ENCODE peak calls at places on chromosomes 7 and 10, in four cellular contexts. L is kidney, X is mesendoderm, E is colonic mucosa. M is an unnamed sample.
A peak's percentile ranks its signal among the peaks of the same experiment; 100 is the strongest.

GRCh38 chr7:106010866-106011265 is 47.8 kb downstream of the CDHR3 start:
- DNase-seq in L (no peak), X (no peak), E (no peak), M (no peak)

GRCh38 chr7:3200504-3200903 is 100.5 kb upstream of the SDK1 start:
- DNase-seq in L (no peak), X (peak; percentile 82), E (peak; percentile 22), M (peak; percentile 47)

GRCh38 chr7:35258891-35259537 is 5.1 kb upstream of the TBX20 start:
- DNase-seq in L (no peak), X (no peak), E (no peak), M (no peak)

GRCh38 chr7:129095258-129095657 is 40.3 kb upstream of the TNPO3 start:
- DNase-seq in L (no peak), X (no peak), E (no peak), M (no peak)

GRCh38 chr7:132491546-132491945 is 84.7 kb downstream of the PLXNA4 start:
- DNase-seq in L (no peak), X (no peak), E (no peak), M (no peak)

GRCh38 chr10:77552252-77552651 is 85.4 kb downstream of the KCNMA1 start:
- DNase-seq in L (no peak), X (no peak), E (no peak), M (no peak)

GRCh38 chr7:157587487-157588270 is 250.9 kb downstream of the DNAJB6 start:
- DNase-seq in L (peak; percentile 29), X (no peak), E (no peak), M (no peak)

GRCh38 chr7:1455241-1455939 is 3.9 kb downstream of the MICALL2 start:
- DNase-seq in L (peak; percentile 97), X (no peak), E (peak; percentile 82), M (peak; percentile 92)

GRCh38 chr7:81608748-81609382 is 161.0 kb downstream of the HGF start:
- DNase-seq in L (no peak), X (no peak), E (no peak), M (no peak)

GRCh38 chr7:94888542-94888941 is 18.9 kb upstream of the PPP1R9A start:
- DNase-seq in L (no peak), X (peak; percentile 36), E (peak; percentile 21), M (peak; percentile 70)
- H3K27ac ChIP-seq in L (no peak overlapping the region), X (no peak overlapping the region), E (no peak overlapping the region), M (peak overlapping the region; percentile 52)

GRCh38 chr7:32167256-32167655 is 97.0 kb upstream of the PDE1C start:
- DNase-seq in L (no peak), X (no peak), E (no peak), M (no peak)
- H3K27ac ChIP-seq in L (no peak overlapping the region), X (no peak overlapping the region), E (no peak overlapping the region), M (no peak overlapping the region)

GRCh38 chr7:47521041-47521795 is 60.7 kb downstream of the TNS3 start:
- DNase-seq in L (peak; percentile 51), X (no peak), E (no peak), M (no peak)
- H3K27ac ChIP-seq in L (peak overlapping the region; percentile 48), X (no peak overlapping the region), E (no peak overlapping the region), M (no peak overlapping the region)

GRCh38 chr10:62844280-62845011 is 28.3 kb upstream of the EGR2 start:
- DNase-seq in L (no peak), X (no peak), E (no peak), M (no peak)
- H3K27ac ChIP-seq in L (no peak overlapping the region), X (no peak overlapping the region), E (no peak overlapping the region), M (no peak overlapping the region)

DNA sequence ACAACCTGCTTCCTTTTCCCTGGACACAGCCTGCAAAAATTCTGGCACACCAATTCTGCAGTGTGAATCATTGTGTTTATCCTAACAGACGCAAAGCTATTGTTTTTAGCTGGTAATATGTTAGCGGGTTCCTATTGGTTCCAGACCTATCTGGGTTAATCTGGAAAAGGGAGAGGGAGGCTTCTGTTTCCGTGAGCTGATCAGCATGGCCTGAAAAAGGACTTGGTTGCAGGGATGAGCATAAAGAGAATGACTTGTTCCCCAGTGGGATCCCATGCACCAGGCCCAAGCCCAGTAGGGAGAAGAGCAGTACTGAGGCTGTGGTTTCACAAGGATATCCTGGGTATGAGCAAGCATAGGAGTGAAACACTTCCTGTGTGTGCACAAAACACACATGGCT is 78.4 kb downstream of the PDE1C start:
- DNase-seq in L (no peak), X (no peak), E (no peak), M (no peak)
- H3K27ac ChIP-seq in L (no peak overlapping the region), X (no peak overlapping the region), E (no peak overlapping the region), M (no peak overlapping the region)

GRCh38 chr7:102115181-102115580 is 171.5 kb upstream of the SH2B2 start:
- DNase-seq in L (no peak), X (no peak), E (no peak), M (no peak)

GRCh38 chr7:102106625-102107024 is 180.0 kb upstream of the SH2B2 start:
- DNase-seq in L (no peak), X (peak; percentile 63), E (peak; percentile 7), M (no peak)

GRCh38 chr7:102107474-102108104 is 179.1 kb upstream of the SH2B2 start:
- DNase-seq in L (no peak), X (no peak), E (peak; percentile 16), M (no peak)

GRCh38 chr7:102111758-102112119 is 174.9 kb upstream of the SH2B2 start:
- DNase-seq in L (no peak), X (no peak), E (no peak), M (no peak)

GRCh38 chr7:102111063-102111757 is 175.5 kb upstream of the SH2B2 start:
- DNase-seq in L (no peak), X (peak; percentile 48), E (no peak), M (no peak)
- H3K27ac ChIP-seq in L (no peak overlapping the region), X (no peak overlapping the region), E (no peak overlapping the region), M (no peak overlapping the region)

GRCh38 chr7:39682042-39682441 is 58.7 kb downstream of the RALA start:
- DNase-seq in L (no peak), X (no peak), E (no peak), M (no peak)

GRCh38 chr7:39691821-39692220 is 68.4 kb downstream of the RALA start:
- DNase-seq in L (no peak), X (no peak), E (no peak), M (no peak)

GRCh38 chr7:39688611-39689485 is 65.5 kb downstream of the RALA start:
- DNase-seq in L (no peak), X (peak; percentile 55), E (no peak), M (no peak)

GRCh38 chr7:39683216-39683845 is 60.0 kb downstream of the RALA start:
- DNase-seq in L (no peak), X (no peak), E (no peak), M (no peak)

GRCh38 chr7:39686261-39686924 is 63.0 kb downstream of the RALA start:
- DNase-seq in L (no peak), X (no peak), E (no peak), M (no peak)
- H3K27ac ChIP-seq in L (no peak overlapping the region), X (no peak overlapping the region), E (no peak overlapping the region), M (no peak overlapping the region)

M was measured in body of pancreas.